ENCODE peak calls at places on chromosome 10, in eight cellular contexts. A, G, P, N, O, D, X and Z are unnamed samples. For H3K4me1, the result is how much of the 10 kb centered on the place peaks cover.

GRCh38 chr10:124217031-124217430 is 123.6 kb upstream of the CHST15 start:
- DNase-seq in A (no peak), G (no peak), P (no peak), N (no peak), O (no peak), D (no peak), X (no peak), Z (no peak)

GRCh38 chr10:120990831-120991230 is 139.7 kb downstream of the WDR11 start:
- DNase-seq in A (no peak), G (no peak), P (no peak), N (no peak), O (no peak), D (no peak), X (no peak), Z (no peak)

GRCh38 chr10:59724098-59724938 is 14.7 kb upstream of the SLC16A9 start:
- DNase-seq in A (no peak), G (no peak), P (no peak), N (no peak), O (no peak), D (peak), X (no peak), Z (no peak)

GRCh38 chr10:6101181-6101580 is 12.3 kb downstream of the RBM17 start:
- DNase-seq in A (no peak), G (no peak), P (no peak), N (no peak), O (no peak), D (peak), X (no peak), Z (no peak)

GRCh38 chr10:28533571-28534304 is 820 bp downstream of the WAC start:
- DNase-seq in A (peak), G (peak), P (peak), N (peak), O (peak), D (peak), X (peak), Z (peak)

GRCh38 chr10:75305675-75306074 is 69.9 kb upstream of the COMTD1 start:
- DNase-seq in A (no peak), G (no peak), P (no peak), N (no peak), O (no peak), D (no peak), X (no peak), Z (no peak)

GRCh38 chr10:51694369-51694768 is 5.0 kb downstream of the CSTF2T start:
- DNase-seq in A (no peak), G (no peak), P (no peak), N (no peak), O (no peak), D (no peak), X (no peak), Z (no peak)

GRCh38 chr10:51986531-51986930 is 287.1 kb upstream of the CSTF2T start:
- DNase-seq in A (no peak), G (no peak), P (no peak), N (no peak), O (no peak), D (no peak), X (no peak), Z (no peak)

GRCh38 chr10:131032329-131033165 is 279.0 kb downstream of the TCERG1L start:
- DNase-seq in A (no peak), G (no peak), P (no peak), N (no peak), O (no peak), D (peak), X (no peak), Z (no peak)

GRCh38 chr10:114420811-114421485 is 16.6 kb upstream of the AFAP1L2 start:
- DNase-seq in A (no peak), G (no peak), P (no peak), N (no peak), O (no peak), D (peak), X (peak), Z (no peak)

GRCh38 chr10:6136215-6137201 is 47.7 kb downstream of the RBM17 start:
- DNase-seq in A (peak), G (no peak), P (no peak), N (no peak), O (no peak), D (peak), X (peak), Z (no peak)

GRCh38 chr10:34647848-34648247 is 167.2 kb downstream of the PARD3 start:
- DNase-seq in A (no peak), G (no peak), P (no peak), N (no peak), O (no peak), D (no peak), X (no peak), Z (no peak)

GRCh38 chr10:102501201-102502028 is 1.1 kb downstream of the ACTR1A start:
- DNase-seq in A (no peak), G (no peak), P (no peak), N (no peak), O (peak), D (no peak), X (no peak), Z (no peak)

GRCh38 chr10:64265961-64266360 is 744.8 kb downstream of the REEP3 start:
- DNase-seq in A (no peak), G (no peak), P (no peak), N (no peak), O (no peak), D (no peak), X (no peak), Z (no peak)

GRCh38 chr10:12594448-12594944 is 245.1 kb downstream of the CAMK1D start:
- DNase-seq in A (peak), G (no peak), P (no peak), N (no peak), O (no peak), D (peak), X (no peak), Z (peak)

GRCh38 chr10:59234814-59235429 is 58.5 kb downstream of the PHYHIPL start:
- DNase-seq in A (peak), G (no peak), P (peak), N (peak), O (peak), D (peak), X (peak), Z (no peak)

GRCh38 chr10:95661818-95662217 is 5.3 kb upstream of the ALDH18A1 start:
- DNase-seq in A (no peak), G (no peak), P (no peak), N (no peak), O (no peak), D (no peak), X (no peak), Z (no peak)

GRCh38 chr10:71093531-71093930 is 118.8 kb upstream of the UNC5B start:
- DNase-seq in A (no peak), G (no peak), P (no peak), N (no peak), O (no peak), D (peak), X (no peak), Z (no peak)

GRCh38 chr10:25725917-25726716 is 207.9 kb upstream of the MYO3A start:
- DNase-seq in A (peak), G (no peak), P (peak), N (peak), O (peak), D (peak), X (peak), Z (no peak)

GRCh38 chr10:60044221-60044620 is 137.9 kb upstream of the CCDC6 start:
- DNase-seq in A (no peak), G (no peak), P (no peak), N (no peak), O (no peak), D (no peak), X (peak), Z (no peak)

GRCh38 chr10:413662-414071 is 275.8 kb downstream of the DIP2C start:
- DNase-seq in A (no peak), G (no peak), P (no peak), N (no peak), O (peak), D (peak), X (no peak), Z (no peak)

GRCh38 chr10:85612833-85613232 is 753.8 kb downstream of the GRID1 start:
- DNase-seq in A (peak), G (no peak), P (no peak), N (no peak), O (no peak), D (peak), X (no peak), Z (no peak)

GRCh38 chr10:28087675-28088351 is 88.9 kb upstream of the ODAD2 start:
- DNase-seq in A (peak), G (no peak), P (no peak), N (no peak), O (no peak), D (no peak), X (peak), Z (no peak)

GRCh38 chr10:17859492-17860156 is 50.5 kb downstream of the MRC1 start:
- DNase-seq in A (peak), G (no peak), P (no peak), N (no peak), O (no peak), D (no peak), X (no peak), Z (no peak)

GRCh38 chr10:132859084-132859855 is 73.3 kb upstream of the NKX6-2 start:
- DNase-seq in A (no peak), G (peak), P (no peak), N (no peak), O (no peak), D (peak), X (no peak), Z (no peak)

GRCh38 chr10:132096223-132096622 is 30.5 kb downstream of the JAKMIP3 start:
- DNase-seq in A (peak), G (no peak), P (no peak), N (no peak), O (no peak), D (no peak), X (peak), Z (no peak)

GRCh38 chr10:84784749-84785148 is 456.4 kb downstream of the CCSER2 start:
- DNase-seq in A (no peak), G (no peak), P (no peak), N (no peak), O (no peak), D (no peak), X (no peak), Z (no peak)

GRCh38 chr10:97154162-97154561 is 31.6 kb downstream of the SLIT1 start:
- DNase-seq in A (no peak), G (no peak), P (no peak), N (no peak), O (no peak), D (no peak), X (no peak), Z (no peak)

GRCh38 chr10:64076322-64076940 is 555.2 kb downstream of the REEP3 start:
- DNase-seq in A (no peak), G (no peak), P (no peak), N (no peak), O (peak), D (no peak), X (no peak), Z (no peak)

GRCh38 chr10:122333037-122333436 is 41.5 kb upstream of the PLEKHA1 start:
- DNase-seq in A (peak), G (no peak), P (no peak), N (no peak), O (no peak), D (no peak), X (no peak), Z (no peak)

GRCh38 chr10:4134701-4135100 is 349.7 kb upstream of the KLF6 start:
- DNase-seq in A (no peak), G (no peak), P (no peak), N (no peak), O (no peak), D (no peak), X (no peak), Z (no peak)

GRCh38 chr10:4131407-4132215 is 346.6 kb upstream of the KLF6 start:
- DNase-seq in A (peak), G (no peak), P (no peak), N (no peak), O (no peak), D (no peak), X (peak), Z (peak)

GRCh38 chr10:4130685-4131084 is 345.7 kb upstream of the KLF6 start:
- DNase-seq in A (no peak), G (no peak), P (no peak), N (no peak), O (no peak), D (no peak), X (no peak), Z (peak)

GRCh38 chr10:4129866-4130455 is 345.0 kb upstream of the KLF6 start:
- DNase-seq in A (no peak), G (no peak), P (no peak), N (no peak), O (no peak), D (no peak), X (no peak), Z (no peak)

DNA sequence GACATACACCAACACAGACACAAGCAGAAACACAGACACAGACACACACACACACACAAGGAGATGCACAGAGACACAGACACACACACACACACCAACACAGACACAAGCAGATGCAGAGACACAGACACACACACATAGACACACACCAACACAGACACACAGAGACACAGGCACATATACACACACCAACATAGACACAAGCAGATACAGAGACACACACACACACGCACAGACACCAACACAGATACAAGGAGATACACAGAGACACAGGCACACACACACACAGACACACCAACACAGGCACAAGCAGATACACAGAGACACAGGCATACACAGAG is 347.2 kb upstream of the KLF6 start:
- DNase-seq in A (no peak), G (no peak), P (no peak), N (no peak), O (no peak), D (no peak), X (no peak), Z (no peak)
- H3K4me1 ChIP-seq in A (under half), G (under half), P (under half), N (under half), O (under half), D (under half), X (under half), Z (under half)

GRCh38 chr10:42952358-42952757 is 124.5 kb upstream of the RET start:
- DNase-seq in A (no peak), G (peak), P (peak), N (peak), O (peak), D (peak), X (peak), Z (no peak)
- H3K4me3 ChIP-seq in A (no peak), G (no peak), P (no peak), N (no peak), O (peak), D (no peak), X (no peak), Z (no peak)

GRCh38 chr10:79226391-79227245 is 120.7 kb upstream of the PPIF start:
- DNase-seq in A (no peak), G (no peak), P (no peak), N (no peak), O (peak), D (no peak), X (no peak), Z (no peak)
- H3K4me1 ChIP-seq in A (under half), G (under half), P (half or more), N (under half), O (half or more), D (under half), X (under half), Z (under half)

GRCh38 chr10:80536361-80536835 is 1.3 kb upstream of the SH2D4B start:
- DNase-seq in A (no peak), G (no peak), P (no peak), N (no peak), O (no peak), D (peak), X (no peak), Z (no peak)
- H3K4me3 ChIP-seq in A (no peak), G (peak), P (no peak), N (no peak), O (no peak), D (peak), X (peak), Z (peak)